ENCODE peak calls at places on chromosome 18, in four cellular contexts. Y, U, I and V are unnamed samples.

GRCh38 chr18:59123588-59124369 is 15.9 kb upstream of the SEC11C start:
- DNase-seq in I (no peak), Y (no peak), U (peak), V (no peak)

GRCh38 chr18:67778016-67778415 is 261.5 kb upstream of the DSEL start:
- DNase-seq in I (no peak), U (peak), Y (no peak), V (no peak)

GRCh38 chr18:7568426-7568825 is 1.3 kb downstream of the PTPRM start:
- DNase-seq in I (peak), Y (peak), U (no peak), V (peak)

GRCh38 chr18:31232779-31233424 is 70.2 kb upstream of the DSC1 start:
- DNase-seq in U (no peak), I (no peak), Y (no peak), V (no peak)

GRCh38 chr18:32237024-32237423 is 47.2 kb downstream of the MEP1B start:
- DNase-seq in Y (no peak), I (no peak), U (no peak), V (no peak)

GRCh38 chr18:22943847-22944246 is 10.7 kb downstream of the RBBP8 start:
- DNase-seq in U (no peak), I (no peak), Y (no peak), V (no peak)

GRCh38 chr18:38751897-38752296 is 1186.3 kb upstream of the CELF4 start:
- DNase-seq in Y (no peak), U (no peak), I (no peak), V (no peak)

GRCh38 chr18:31380912-31381311 is 4.3 kb downstream of the DSG4 start:
- DNase-seq in U (no peak), I (no peak), Y (no peak), V (no peak)

GRCh38 chr18:7605705-7606104 is 38.6 kb downstream of the PTPRM start:
- DNase-seq in U (no peak), Y (no peak), I (no peak), V (no peak)

GRCh38 chr18:48342588-48342987 is 66.6 kb downstream of the ZBTB7C start:
- DNase-seq in Y (no peak), U (no peak), I (no peak), V (no peak)

GRCh38 chr18:57715073-57715472 is 88.0 kb downstream of the ATP8B1 start:
- DNase-seq in Y (no peak), I (no peak), U (no peak), V (no peak)

GRCh38 chr18:47050468-47050867 is 15.0 kb upstream of the ELOA2 start:
- DNase-seq in U (peak), Y (no peak), I (no peak), V (peak)

GRCh38 chr18:55779711-55780590 is 192.0 kb upstream of the TCF4 start:
- DNase-seq in I (no peak), U (peak), Y (no peak), V (peak)

GRCh38 chr18:79935098-79935480 is 16.4 kb downstream of the SLC66A2 start:
- DNase-seq in I (no peak), Y (no peak), U (no peak), V (no peak)

GRCh38 chr18:79898952-79899608 is 52.4 kb downstream of the SLC66A2 start:
- DNase-seq in I (no peak), U (no peak), Y (peak), V (no peak)

GRCh38 chr18:64403784-64404498 is 255.1 kb upstream of the LINC00305 start:
- DNase-seq in Y (no peak), U (no peak), I (no peak), V (no peak)

GRCh38 chr18:2303517-2304238 is 267.6 kb downstream of the METTL4 start:
- DNase-seq in I (no peak), U (peak), Y (no peak), V (peak)